ENCODE peak calls at places on chromosomes 1 and 21, in ten cellular contexts. U is cardiac fibroblast, Z is nephron progenitor cell, A is heart right ventricle, R is prostate gland, D is choroid plexus epithelial cell, B is GM12865, O is Caco-2, J is IMR-90, M is stomach. S is an unnamed sample.
A peak's percentile ranks its signal among the peaks of the same experiment; 100 is the strongest.

GRCh38 chr1:172717722-172718455 is 59.0 kb downstream of the FASLG start:
- DNase-seq in U (peak; percentile 17), Z (no peak), A (no peak), R (no peak), D (no peak), B (no peak), O (peak; percentile 11), J (peak; percentile 10), M (no peak), S (no peak)

GRCh38 chr1:18556364-18556763 is 74.3 kb upstream of the PAX7 start:
- DNase-seq in U (peak; percentile 27), Z (no peak), A (no peak), R (no peak), D (peak; percentile 57), B (peak; percentile 19), O (peak; percentile 7), J (peak; percentile 12), M (no peak), S (no peak)

GRCh38 chr1:223520200-223520599 is 127.0 kb downstream of the CCDC185 start:
- DNase-seq in U (no peak), Z (no peak), A (no peak), R (no peak), D (no peak), B (no peak), O (no peak), J (no peak), M (no peak), S (no peak)

GRCh38 chr1:83747853-83748482 is 251.0 kb downstream of the TTLL7 start:
- DNase-seq in U (no peak), Z (no peak), A (no peak), R (no peak), D (no peak), B (no peak), O (no peak), J (no peak), M (no peak), S (no peak)

GRCh38 chr1:67327864-67328263 is 20.2 kb downstream of the IL12RB2 start:
- DNase-seq in U (no peak), Z (no peak), A (no peak), R (no peak), D (no peak), B (no peak), O (no peak), J (no peak), M (no peak), S (no peak)

GRCh38 chr1:59230622-59231021 is 66.3 kb upstream of the FGGY start:
- DNase-seq in U (peak; percentile 17), Z (no peak), A (no peak), R (no peak), D (no peak), B (no peak), O (no peak), J (no peak), M (no peak), S (no peak)

GRCh38 chr1:91779603-91780021 is 106.3 kb downstream of the TGFBR3 start:
- DNase-seq in U (no peak), Z (no peak), A (no peak), R (no peak), D (no peak), B (no peak), O (no peak), J (no peak), M (no peak), S (no peak)

GRCh38 chr1:151710187-151710586 is 6.4 kb downstream of the CELF3 start:
- DNase-seq in U (peak; percentile 48), Z (peak; percentile 75), A (no peak), R (no peak), D (peak; percentile 39), B (peak; percentile 54), O (peak; percentile 28), J (peak; percentile 55), M (no peak), S (no peak)

GRCh38 chr1:74505889-74506288 is 6.5 kb downstream of the LRRC53 start:
- DNase-seq in U (no peak), Z (no peak), A (no peak), R (no peak), D (no peak), B (no peak), O (no peak), J (no peak), M (no peak), S (no peak)

GRCh38 chr1:160674415-160674814 is 27.6 kb upstream of the SLAMF1 start:
- DNase-seq in U (no peak), Z (no peak), A (no peak), R (no peak), D (no peak), B (peak; percentile 66), O (no peak), J (no peak), M (no peak), S (no peak)

GRCh38 chr1:241881444-241881843 is 33.4 kb downstream of the EXO1 start:
- DNase-seq in U (no peak), Z (no peak), A (no peak), R (no peak), D (no peak), B (no peak), O (no peak), J (no peak), M (no peak), S (no peak)

GRCh38 chr1:162943627-162944026 is 82.7 kb upstream of the CCDC190 start:
- DNase-seq in U (peak; percentile 14), Z (no peak), A (no peak), R (no peak), D (peak; percentile 89), B (no peak), O (no peak), J (peak; percentile 18), M (no peak), S (no peak)

GRCh38 chr1:153536618-153537375 is 1.0 kb upstream of the S100A6 start:
- DNase-seq in U (no peak), Z (no peak), A (no peak), R (no peak), D (no peak), B (no peak), O (no peak), J (no peak), M (peak; percentile 44), S (no peak)

GRCh38 chr1:153533689-153534201 is 2.0 kb downstream of the S100A6 start:
- DNase-seq in U (peak; percentile 93), Z (no peak), A (no peak), R (no peak), D (peak; percentile 85), B (no peak), O (no peak), J (peak; percentile 93), M (no peak), S (no peak)

GRCh38 chr1:153534226-153534932 is 1.4 kb downstream of the S100A6 start:
- DNase-seq in U (peak; percentile 67), Z (no peak), A (no peak), R (no peak), D (no peak), B (no peak), O (no peak), J (peak; percentile 50), M (no peak), S (no peak)

GRCh38 chr1:153535664-153536585 is at the start of gene S100A6:
- DNase-seq in U (peak; percentile 83), Z (no peak), A (peak; percentile 87), R (peak; percentile 82), D (peak; percentile 72), B (peak; percentile 37), O (peak; percentile 69), J (peak; percentile 89), M (peak; percentile 81), S (no peak)

GRCh38 chr1:153534933-153535663 is 693 bp downstream of the S100A6 start:
- DNase-seq in U (peak; percentile 46), Z (no peak), A (peak; percentile 62), R (peak; percentile 50), D (no peak), B (no peak), O (no peak), J (no peak), M (peak; percentile 57), S (no peak)
- TF ChIP-seq CTCF in U (peak; percentile 13), Z (no peak), A (no peak), R (no peak), D (no peak), B (no peak), O (no peak), J (no peak), M (no peak), S (no peak)

DNA sequence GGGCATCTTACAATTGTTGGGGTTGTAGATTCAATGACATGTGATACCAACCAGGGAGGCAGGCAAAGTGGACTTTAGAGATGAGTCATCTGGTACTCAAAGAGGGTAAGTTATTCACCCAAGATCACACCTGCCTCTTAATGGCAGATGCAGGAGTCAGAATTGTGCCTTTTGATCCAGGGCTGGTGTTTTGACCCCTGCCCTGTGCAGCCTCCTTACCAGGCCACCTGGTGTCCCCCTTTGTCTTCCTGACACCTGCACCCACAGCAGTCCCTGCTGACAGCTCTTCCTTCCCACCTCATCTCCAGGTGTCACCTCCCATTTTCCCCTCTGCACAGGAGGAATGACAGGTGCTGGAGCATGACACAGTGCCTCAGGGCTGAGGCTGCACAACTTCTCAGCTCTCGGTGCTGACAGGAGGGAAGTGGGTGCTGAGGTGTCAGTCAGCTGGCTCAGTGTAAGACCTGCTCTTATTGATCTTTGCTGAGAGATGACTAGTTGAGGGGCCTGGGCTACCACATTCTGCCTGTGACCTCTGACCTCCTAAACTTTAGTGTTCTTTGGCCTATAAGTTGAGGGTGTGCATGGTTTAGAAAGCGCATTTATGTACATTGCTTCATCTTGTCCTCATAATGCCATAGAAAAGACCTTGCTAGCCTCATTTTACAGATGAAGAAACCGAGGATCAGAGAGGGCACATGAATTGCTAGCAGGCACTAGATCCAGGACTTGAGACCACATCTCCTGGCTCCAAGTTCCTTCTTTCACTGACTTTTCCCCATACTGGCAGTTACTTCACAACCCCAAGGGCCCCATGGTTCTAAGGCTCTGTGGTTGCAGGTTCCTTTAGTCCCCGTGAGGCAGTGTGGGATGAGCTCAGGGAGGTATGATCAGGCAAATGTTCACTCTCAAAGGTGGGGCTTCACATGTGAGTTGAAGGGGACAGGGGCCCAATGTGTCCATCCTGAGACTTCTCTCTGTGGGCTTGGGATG is 31.3 kb downstream of the CACNA1E start:
- DNase-seq in U (no peak), Z (no peak), A (no peak), R (no peak), D (no peak), B (peak; percentile 57), O (peak; percentile 8), J (no peak), M (no peak), S (no peak)
- TF ChIP-seq CTCF in U (no peak), Z (no peak), A (no peak), R (no peak), D (no peak), B (no peak), O (peak; percentile 17), J (no peak), M (no peak), S (no peak)

GRCh38 chr21:25639922-25640670 is 1.0 kb downstream of the JAM2 start:
- DNase-seq in U (no peak), Z (peak; percentile 62), A (peak; percentile 44), R (peak; percentile 5), D (no peak), B (peak; percentile 16), O (no peak), J (no peak), M (no peak), S (peak; percentile 17)
- TF ChIP-seq CTCF in U (no peak), Z (no peak), A (no peak), R (no peak), D (no peak), B (no peak), O (no peak), J (no peak), M (no peak), S (no peak)

GRCh38 chr1:155086856-155087535 is 8.4 kb downstream of the EFNA3 start:
- DNase-seq in U (no peak), Z (no peak), A (no peak), R (no peak), D (no peak), B (no peak), O (no peak), J (no peak), M (no peak), S (no peak)
- TF ChIP-seq CTCF in U (no peak), Z (no peak), A (no peak), R (no peak), D (peak; percentile 33), B (no peak), O (no peak), J (no peak), M (no peak), S (no peak)